ENCODE peak calls at places on chromosome 7, in eight cellular contexts. J is coronary artery; Y is skeletal muscle cell; A is activated CD8-positive, alpha-beta memory T cell treated with anti-CD3 and anti-CD28 coated beads for 4 hours; S is esophagus squamous epithelium; M is left ventricle myocardium inferior; C is renal cortical epithelial cell; Z is transverse colon. O is an unnamed sample.
A peak's percentile ranks its signal among the peaks of the same experiment; 100 is the strongest.

GRCh38 chr7:151367304-151367703 is 25.7 kb downstream of the NUB1 start:
- DNase-seq in J (no peak), S (no peak), Z (no peak), A (no peak), Y (peak; percentile 4), M (no peak), C (no peak), O (no peak)

GRCh38 chr7:66296555-66296954 is 91.4 kb downstream of the TPST1 start:
- DNase-seq in J (no peak), Y (peak; percentile 31), A (no peak), C (no peak), Z (no peak), M (no peak), S (no peak), O (no peak)

GRCh38 chr7:117067322-117067721 is 114.0 kb downstream of the ST7 start:
- DNase-seq in S (no peak), C (no peak), M (no peak), Y (no peak), A (no peak), J (no peak), Z (no peak), O (no peak)

GRCh38 chr7:135282621-135283295 is 49.1 kb downstream of the STRA8 start:
- DNase-seq in C (no peak), S (no peak), Z (no peak), M (no peak), A (no peak), Y (peak; percentile 65), J (no peak), O (no peak)

GRCh38 chr7:83648464-83649241 is at the start of gene SEMA3E:
- DNase-seq in M (no peak), Z (no peak), S (no peak), C (peak; percentile 59), J (no peak), A (no peak), Y (peak; percentile 17), O (no peak)

GRCh38 chr7:11231190-11231589 is 257.5 kb downstream of the PHF14 start:
- DNase-seq in J (no peak), A (no peak), Z (no peak), M (no peak), Y (no peak), S (no peak), C (no peak), O (no peak)

GRCh38 chr7:103993551-103993950 is 4.1 kb upstream of the RELN start:
- DNase-seq in Y (no peak), M (no peak), A (no peak), J (no peak), Z (no peak), C (peak; percentile 36), S (no peak), O (no peak)

GRCh38 chr7:148664319-148664718 is 34.4 kb upstream of the CUL1 start:
- DNase-seq in M (peak; percentile 26), C (peak; percentile 3), Y (peak; percentile 45), A (no peak), J (no peak), S (no peak), Z (no peak), O (peak; percentile 82)

GRCh38 chr7:105199372-105199771 is 185.4 kb downstream of the KMT2E start:
- DNase-seq in Y (no peak), S (no peak), Z (no peak), C (peak; percentile 18), M (no peak), A (no peak), J (no peak), O (no peak)

O was measured in sciatic nerve.